ENCODE peak calls at places on chromosome 3, in ten cellular contexts. One of them, this sample, is unnamed.

GRCh38 chr3:172249039-172249438 is 199.2 kb downstream of the GHSR start:
- DNase-seq in germinal center: no peak
- DNase-seq in effector CD4-positive, alpha-beta T cell: no peak
- DNase-seq in M059J: peak
- DNase-seq in activated CD8-positive, alpha-beta T cell treated with anti-CD3 and anti-CD28 coated beads for 36 hours: no peak
- DNase-seq in ovary: no peak
- DNase-seq in NCI-H510A treated with DMSO at 0.1 percent for 48 hours: no peak
- DNase-seq in HFFc6: peak
- DNase-seq in RWPE1: no peak
- DNase-seq in EH: peak
- DNase-seq in this sample: peak

GRCh38 chr3:129625071-129625874 is 18.8 kb upstream of the PLXND1 start:
- DNase-seq in activated CD8-positive, alpha-beta T cell treated with anti-CD3 and anti-CD28 coated beads for 36 hours: no peak
- DNase-seq in HFFc6: no peak
- DNase-seq in effector CD4-positive, alpha-beta T cell: no peak
- DNase-seq in NCI-H510A treated with DMSO at 0.1 percent for 48 hours: no peak
- DNase-seq in germinal center: no peak
- DNase-seq in EH: no peak
- DNase-seq in RWPE1: no peak
- DNase-seq in M059J: peak
- DNase-seq in ovary: peak
- DNase-seq in this sample: no peak

GRCh38 chr3:130760922-130761321 is 14.3 kb upstream of the PIK3R4 start:
- DNase-seq in RWPE1: peak
- DNase-seq in NCI-H510A treated with DMSO at 0.1 percent for 48 hours: no peak
- DNase-seq in germinal center: no peak
- DNase-seq in ovary: no peak
- DNase-seq in activated CD8-positive, alpha-beta T cell treated with anti-CD3 and anti-CD28 coated beads for 36 hours: no peak
- DNase-seq in EH: peak
- DNase-seq in effector CD4-positive, alpha-beta T cell: no peak
- DNase-seq in M059J: peak
- DNase-seq in HFFc6: peak
- DNase-seq in this sample: no peak

GRCh38 chr3:144162042-144162441 is 190.4 kb downstream of the DIPK2A start:
- DNase-seq in ovary: no peak
- DNase-seq in RWPE1: peak
- DNase-seq in effector CD4-positive, alpha-beta T cell: no peak
- DNase-seq in germinal center: no peak
- DNase-seq in M059J: peak
- DNase-seq in HFFc6: no peak
- DNase-seq in NCI-H510A treated with DMSO at 0.1 percent for 48 hours: peak
- DNase-seq in EH: peak
- DNase-seq in activated CD8-positive, alpha-beta T cell treated with anti-CD3 and anti-CD28 coated beads for 36 hours: no peak
- DNase-seq in this sample: peak

GRCh38 chr3:193509103-193509965 is 45.4 kb downstream of the ATP13A4 start:
- DNase-seq in RWPE1: no peak
- DNase-seq in activated CD8-positive, alpha-beta T cell treated with anti-CD3 and anti-CD28 coated beads for 36 hours: no peak
- DNase-seq in M059J: no peak
- DNase-seq in ovary: no peak
- DNase-seq in effector CD4-positive, alpha-beta T cell: no peak
- DNase-seq in germinal center: no peak
- DNase-seq in EH: no peak
- DNase-seq in HFFc6: no peak
- DNase-seq in NCI-H510A treated with DMSO at 0.1 percent for 48 hours: no peak
- DNase-seq in this sample: peak

GRCh38 chr3:59884409-59884808 is 834.6 kb upstream of the CFAP20DC start:
- DNase-seq in effector CD4-positive, alpha-beta T cell: no peak
- DNase-seq in NCI-H510A treated with DMSO at 0.1 percent for 48 hours: no peak
- DNase-seq in RWPE1: no peak
- DNase-seq in germinal center: no peak
- DNase-seq in ovary: no peak
- DNase-seq in activated CD8-positive, alpha-beta T cell treated with anti-CD3 and anti-CD28 coated beads for 36 hours: no peak
- DNase-seq in HFFc6: no peak
- DNase-seq in EH: no peak
- DNase-seq in M059J: no peak
- DNase-seq in this sample: no peak

GRCh38 chr3:22724439-22724838 is 478.7 kb upstream of the UBE2E2 start:
- DNase-seq in EH: no peak
- DNase-seq in germinal center: no peak
- DNase-seq in activated CD8-positive, alpha-beta T cell treated with anti-CD3 and anti-CD28 coated beads for 36 hours: no peak
- DNase-seq in RWPE1: no peak
- DNase-seq in NCI-H510A treated with DMSO at 0.1 percent for 48 hours: no peak
- DNase-seq in effector CD4-positive, alpha-beta T cell: no peak
- DNase-seq in HFFc6: no peak
- DNase-seq in M059J: no peak
- DNase-seq in ovary: no peak
- DNase-seq in this sample: no peak

GRCh38 chr3:194890086-194890485 is 204.4 kb downstream of the FAM43A start:
- DNase-seq in HFFc6: no peak
- DNase-seq in NCI-H510A treated with DMSO at 0.1 percent for 48 hours: no peak
- DNase-seq in RWPE1: no peak
- DNase-seq in germinal center: no peak
- DNase-seq in EH: no peak
- DNase-seq in M059J: no peak
- DNase-seq in effector CD4-positive, alpha-beta T cell: no peak
- DNase-seq in activated CD8-positive, alpha-beta T cell treated with anti-CD3 and anti-CD28 coated beads for 36 hours: no peak
- DNase-seq in ovary: no peak
- DNase-seq in this sample: no peak

GRCh38 chr3:88661433-88661824 is 446.0 kb upstream of the EPHA3 start:
- DNase-seq in RWPE1: no peak
- DNase-seq in ovary: no peak
- DNase-seq in effector CD4-positive, alpha-beta T cell: no peak
- DNase-seq in M059J: no peak
- DNase-seq in HFFc6: no peak
- DNase-seq in EH: no peak
- DNase-seq in activated CD8-positive, alpha-beta T cell treated with anti-CD3 and anti-CD28 coated beads for 36 hours: no peak
- DNase-seq in germinal center: no peak
- DNase-seq in NCI-H510A treated with DMSO at 0.1 percent for 48 hours: no peak
- DNase-seq in this sample: no peak

GRCh38 chr3:126522363-126522788 is 1.6 kb upstream of the CHST13 start:
- DNase-seq in activated CD8-positive, alpha-beta T cell treated with anti-CD3 and anti-CD28 coated beads for 36 hours: peak
- DNase-seq in EH: peak
- DNase-seq in M059J: peak
- DNase-seq in germinal center: peak
- DNase-seq in ovary: peak
- DNase-seq in NCI-H510A treated with DMSO at 0.1 percent for 48 hours: peak
- DNase-seq in effector CD4-positive, alpha-beta T cell: peak
- DNase-seq in HFFc6: peak
- DNase-seq in RWPE1: peak
- DNase-seq in this sample: peak

GRCh38 chr3:174907027-174907426 is 47.9 kb downstream of the NAALADL2 start:
- DNase-seq in effector CD4-positive, alpha-beta T cell: no peak
- DNase-seq in EH: peak
- DNase-seq in germinal center: no peak
- DNase-seq in HFFc6: no peak
- DNase-seq in RWPE1: no peak
- DNase-seq in NCI-H510A treated with DMSO at 0.1 percent for 48 hours: no peak
- DNase-seq in ovary: no peak
- DNase-seq in M059J: no peak
- DNase-seq in activated CD8-positive, alpha-beta T cell treated with anti-CD3 and anti-CD28 coated beads for 36 hours: no peak
- DNase-seq in this sample: no peak

GRCh38 chr3:50008931-50009330 is 69.0 kb downstream of the RBM6 start:
- DNase-seq in NCI-H510A treated with DMSO at 0.1 percent for 48 hours: peak
- DNase-seq in ovary: no peak
- DNase-seq in HFFc6: peak
- DNase-seq in M059J: peak
- DNase-seq in activated CD8-positive, alpha-beta T cell treated with anti-CD3 and anti-CD28 coated beads for 36 hours: no peak
- DNase-seq in RWPE1: no peak
- DNase-seq in germinal center: no peak
- DNase-seq in EH: peak
- DNase-seq in effector CD4-positive, alpha-beta T cell: no peak
- DNase-seq in this sample: peak

GRCh38 chr3:74066456-74066855 is 441.7 kb upstream of the PDZRN3 start:
- DNase-seq in RWPE1: no peak
- DNase-seq in EH: no peak
- DNase-seq in activated CD8-positive, alpha-beta T cell treated with anti-CD3 and anti-CD28 coated beads for 36 hours: no peak
- DNase-seq in effector CD4-positive, alpha-beta T cell: no peak
- DNase-seq in ovary: no peak
- DNase-seq in M059J: no peak
- DNase-seq in HFFc6: no peak
- DNase-seq in germinal center: no peak
- DNase-seq in NCI-H510A treated with DMSO at 0.1 percent for 48 hours: no peak
- DNase-seq in this sample: no peak

GRCh38 chr3:115704661-115705338 is 81.5 kb downstream of the GAP43 start:
- DNase-seq in HFFc6: no peak
- DNase-seq in M059J: no peak
- DNase-seq in effector CD4-positive, alpha-beta T cell: no peak
- DNase-seq in activated CD8-positive, alpha-beta T cell treated with anti-CD3 and anti-CD28 coated beads for 36 hours: no peak
- DNase-seq in RWPE1: no peak
- DNase-seq in germinal center: no peak
- DNase-seq in NCI-H510A treated with DMSO at 0.1 percent for 48 hours: no peak
- DNase-seq in ovary: no peak
- DNase-seq in EH: peak
- DNase-seq in this sample: no peak

GRCh38 chr3:161108840-161109239 is 3.7 kb upstream of the B3GALNT1 start:
- DNase-seq in RWPE1: no peak
- DNase-seq in activated CD8-positive, alpha-beta T cell treated with anti-CD3 and anti-CD28 coated beads for 36 hours: no peak
- DNase-seq in M059J: peak
- DNase-seq in EH: peak
- DNase-seq in HFFc6: no peak
- DNase-seq in germinal center: no peak
- DNase-seq in NCI-H510A treated with DMSO at 0.1 percent for 48 hours: no peak
- DNase-seq in ovary: no peak
- DNase-seq in effector CD4-positive, alpha-beta T cell: no peak
- DNase-seq in this sample: peak

GRCh38 chr3:37595784-37596180 is 265.9 kb upstream of the CTDSPL start:
- DNase-seq in M059J: no peak
- DNase-seq in HFFc6: no peak
- DNase-seq in germinal center: no peak
- DNase-seq in EH: no peak
- DNase-seq in activated CD8-positive, alpha-beta T cell treated with anti-CD3 and anti-CD28 coated beads for 36 hours: no peak
- DNase-seq in ovary: no peak
- DNase-seq in effector CD4-positive, alpha-beta T cell: no peak
- DNase-seq in NCI-H510A treated with DMSO at 0.1 percent for 48 hours: no peak
- DNase-seq in RWPE1: no peak
- DNase-seq in this sample: peak

GRCh38 chr3:174863488-174863887 is 4.4 kb downstream of the NAALADL2 start:
- DNase-seq in ovary: no peak
- DNase-seq in M059J: peak
- DNase-seq in effector CD4-positive, alpha-beta T cell: no peak
- DNase-seq in RWPE1: peak
- DNase-seq in NCI-H510A treated with DMSO at 0.1 percent for 48 hours: peak
- DNase-seq in HFFc6: peak
- DNase-seq in activated CD8-positive, alpha-beta T cell treated with anti-CD3 and anti-CD28 coated beads for 36 hours: no peak
- DNase-seq in EH: peak
- DNase-seq in germinal center: no peak
- DNase-seq in this sample: peak

GRCh38 chr3:33186524-33187367 is 31.9 kb downstream of the SUSD5 start:
- DNase-seq in HFFc6: peak
- DNase-seq in RWPE1: no peak
- DNase-seq in ovary: no peak
- DNase-seq in M059J: peak
- DNase-seq in NCI-H510A treated with DMSO at 0.1 percent for 48 hours: no peak
- DNase-seq in effector CD4-positive, alpha-beta T cell: no peak
- DNase-seq in activated CD8-positive, alpha-beta T cell treated with anti-CD3 and anti-CD28 coated beads for 36 hours: no peak
- DNase-seq in germinal center: no peak
- DNase-seq in EH: peak
- DNase-seq in this sample: peak

GRCh38 chr3:134795776-134796312 is 784 bp downstream of the EPHB1 start:
- DNase-seq in HFFc6: no peak
- DNase-seq in M059J: peak
- DNase-seq in EH: peak
- DNase-seq in effector CD4-positive, alpha-beta T cell: no peak
- DNase-seq in NCI-H510A treated with DMSO at 0.1 percent for 48 hours: no peak
- DNase-seq in RWPE1: no peak
- DNase-seq in ovary: peak
- DNase-seq in activated CD8-positive, alpha-beta T cell treated with anti-CD3 and anti-CD28 coated beads for 36 hours: no peak
- DNase-seq in germinal center: peak
- DNase-seq in this sample: no peak

GRCh38 chr3:38168151-38168987 is 3.0 kb downstream of the OXSR1 start:
- DNase-seq in EH: peak
- DNase-seq in HFFc6: peak
- DNase-seq in M059J: peak
- DNase-seq in effector CD4-positive, alpha-beta T cell: no peak
- DNase-seq in RWPE1: peak
- DNase-seq in ovary: no peak
- DNase-seq in activated CD8-positive, alpha-beta T cell treated with anti-CD3 and anti-CD28 coated beads for 36 hours: no peak
- DNase-seq in NCI-H510A treated with DMSO at 0.1 percent for 48 hours: no peak
- DNase-seq in germinal center: no peak
- DNase-seq in this sample: peak

GRCh38 chr3:73768594-73769308 is 144.0 kb upstream of the PDZRN3 start:
- DNase-seq in M059J: no peak
- DNase-seq in germinal center: no peak
- DNase-seq in ovary: no peak
- DNase-seq in effector CD4-positive, alpha-beta T cell: no peak
- DNase-seq in activated CD8-positive, alpha-beta T cell treated with anti-CD3 and anti-CD28 coated beads for 36 hours: no peak
- DNase-seq in RWPE1: no peak
- DNase-seq in EH: peak
- DNase-seq in HFFc6: peak
- DNase-seq in NCI-H510A treated with DMSO at 0.1 percent for 48 hours: no peak
- DNase-seq in this sample: no peak

GRCh38 chr3:105199217-105199616 is 167.5 kb upstream of the ALCAM start:
- DNase-seq in HFFc6: no peak
- DNase-seq in ovary: no peak
- DNase-seq in M059J: no peak
- DNase-seq in NCI-H510A treated with DMSO at 0.1 percent for 48 hours: no peak
- DNase-seq in germinal center: no peak
- DNase-seq in effector CD4-positive, alpha-beta T cell: no peak
- DNase-seq in activated CD8-positive, alpha-beta T cell treated with anti-CD3 and anti-CD28 coated beads for 36 hours: no peak
- DNase-seq in EH: no peak
- DNase-seq in RWPE1: no peak
- DNase-seq in this sample: no peak

GRCh38 chr3:40191850-40192448 is 117.6 kb upstream of the EIF1B start:
- DNase-seq in HFFc6: peak
- DNase-seq in effector CD4-positive, alpha-beta T cell: peak
- DNase-seq in germinal center: peak
- DNase-seq in M059J: peak
- DNase-seq in ovary: peak
- DNase-seq in EH: peak
- DNase-seq in NCI-H510A treated with DMSO at 0.1 percent for 48 hours: peak
- DNase-seq in activated CD8-positive, alpha-beta T cell treated with anti-CD3 and anti-CD28 coated beads for 36 hours: peak
- DNase-seq in RWPE1: peak
- DNase-seq in this sample: peak

GRCh38 chr3:31550452-31551251 is 17.9 kb downstream of the STT3B start:
- DNase-seq in activated CD8-positive, alpha-beta T cell treated with anti-CD3 and anti-CD28 coated beads for 36 hours: peak
- DNase-seq in ovary: no peak
- DNase-seq in NCI-H510A treated with DMSO at 0.1 percent for 48 hours: no peak
- DNase-seq in RWPE1: no peak
- DNase-seq in EH: peak
- DNase-seq in effector CD4-positive, alpha-beta T cell: no peak
- DNase-seq in germinal center: peak
- DNase-seq in M059J: peak
- DNase-seq in HFFc6: peak
- DNase-seq in this sample: peak

GRCh38 chr3:141708367-141708766 is 29.7 kb upstream of the RNF7 start:
- DNase-seq in M059J: peak
- DNase-seq in activated CD8-positive, alpha-beta T cell treated with anti-CD3 and anti-CD28 coated beads for 36 hours: no peak
- DNase-seq in RWPE1: no peak
- DNase-seq in HFFc6: no peak
- DNase-seq in effector CD4-positive, alpha-beta T cell: no peak
- DNase-seq in germinal center: no peak
- DNase-seq in EH: peak
- DNase-seq in ovary: no peak
- DNase-seq in NCI-H510A treated with DMSO at 0.1 percent for 48 hours: no peak
- DNase-seq in this sample: no peak

GRCh38 chr3:133996996-133997395 is 32.7 kb downstream of the SLCO2A1 start:
- DNase-seq in EH: no peak
- DNase-seq in M059J: no peak
- DNase-seq in NCI-H510A treated with DMSO at 0.1 percent for 48 hours: no peak
- DNase-seq in HFFc6: no peak
- DNase-seq in effector CD4-positive, alpha-beta T cell: no peak
- DNase-seq in ovary: no peak
- DNase-seq in activated CD8-positive, alpha-beta T cell treated with anti-CD3 and anti-CD28 coated beads for 36 hours: no peak
- DNase-seq in germinal center: no peak
- DNase-seq in RWPE1: no peak
- DNase-seq in this sample: no peak

GRCh38 chr3:171230857-171231256 is 204.3 kb upstream of the SLC2A2 start:
- DNase-seq in germinal center: no peak
- DNase-seq in activated CD8-positive, alpha-beta T cell treated with anti-CD3 and anti-CD28 coated beads for 36 hours: no peak
- DNase-seq in NCI-H510A treated with DMSO at 0.1 percent for 48 hours: no peak
- DNase-seq in M059J: peak
- DNase-seq in HFFc6: no peak
- DNase-seq in ovary: no peak
- DNase-seq in RWPE1: no peak
- DNase-seq in EH: peak
- DNase-seq in effector CD4-positive, alpha-beta T cell: no peak
- DNase-seq in this sample: peak

GRCh38 chr3:131549340-131549739 is 46.6 kb upstream of the MRPL3 start:
- DNase-seq in M059J: no peak
- DNase-seq in effector CD4-positive, alpha-beta T cell: no peak
- DNase-seq in RWPE1: no peak
- DNase-seq in ovary: no peak
- DNase-seq in NCI-H510A treated with DMSO at 0.1 percent for 48 hours: no peak
- DNase-seq in germinal center: peak
- DNase-seq in EH: peak
- DNase-seq in HFFc6: no peak
- DNase-seq in activated CD8-positive, alpha-beta T cell treated with anti-CD3 and anti-CD28 coated beads for 36 hours: peak
- DNase-seq in this sample: no peak

This sample was measured in renal cortical epithelial cell.